ENCODE peak calls at places on chromosomes 7 and 10, in seven cellular contexts. S is GM12891; K is stimulated activated CD4-positive, alpha-beta T cell treated with anti-CD3 and anti-CD28 coated beads, Interleukin-2, amount 100 ng/mL, for 48 hours; T is stimulated activated CD8-positive, alpha-beta memory T cell treated with anti-CD3 and anti-CD28 coated beads, Interleukin-4, amount 100 ng/mL, for 24 hours; G is T-helper 2 cell; O is C1 segment of cervical spinal cord; C is fibroblast of the aortic adventitia. E is an unnamed sample.

GRCh38 chr10:112227331-112227961 is 43.9 kb upstream of the GPAM start:
- DNase-seq in S (no peak), K (no peak), T (no peak), G (no peak), O (no peak), C (peak), E (no peak)

GRCh38 chr10:61749271-61749670 is 86.5 kb downstream of the CABCOCO1 start:
- DNase-seq in S (no peak), K (no peak), T (no peak), G (no peak), O (no peak), C (peak), E (no peak)

GRCh38 chr7:157775021-157775559 is 438.3 kb downstream of the DNAJB6 start:
- DNase-seq in S (no peak), K (no peak), T (no peak), G (no peak), O (no peak), C (no peak), E (no peak)

GRCh38 chr7:121081327-121081936 is 92.9 kb downstream of the CPED1 start:
- DNase-seq in S (no peak), K (no peak), T (no peak), G (peak), O (no peak), C (peak), E (no peak)

GRCh38 chr7:135247746-135248471 is 14.3 kb downstream of the STRA8 start:
- DNase-seq in S (no peak), K (no peak), T (no peak), G (no peak), O (no peak), C (no peak), E (no peak)

GRCh38 chr10:101895781-101896180 is 52.2 kb upstream of the KCNIP2 start:
- DNase-seq in S (no peak), K (no peak), T (no peak), G (no peak), O (no peak), C (no peak), E (no peak)

GRCh38 chr7:33339074-33339805 is 209.9 kb downstream of the BBS9 start:
- DNase-seq in S (no peak), K (no peak), T (no peak), G (no peak), O (no peak), C (peak), E (no peak)

GRCh38 chr7:44045226-44046014 is 918 bp downstream of the DBNL start:
- DNase-seq in S (no peak), K (no peak), T (no peak), G (peak), O (no peak), C (no peak), E (no peak)

GRCh38 chr7:103795787-103796186 is 193.7 kb downstream of the RELN start:
- DNase-seq in S (no peak), K (no peak), T (no peak), G (no peak), O (no peak), C (no peak), E (no peak)

GRCh38 chr10:58971806-58972491 is 204.5 kb upstream of the PHYHIPL start:
- DNase-seq in S (no peak), K (no peak), T (no peak), G (no peak), O (no peak), C (no peak), E (no peak)